ENCODE peak calls at places on chromosomes 2 and 18, in six cellular contexts. K is endodermal cell, E is A549, N is neural progenitor cell, A is lung, U is tibial artery. L is an unnamed sample. For H3K4me1, the result is how much of the 10 kb centered on the place peaks cover.

GRCh38 chr2:167420261-167420660 is 532.0 kb downstream of the XIRP2 start:
- DNase-seq in K (no peak), E (no peak), N (no peak), A (no peak), U (no peak), L (no peak)

GRCh38 chr2:29663266-29663665 is 258.1 kb downstream of the ALK start:
- DNase-seq in K (no peak), E (peak), N (no peak), A (no peak), U (no peak), L (no peak)

GRCh38 chr2:225788571-225788970 is 389.1 kb downstream of the NYAP2 start:
- DNase-seq in K (no peak), E (no peak), N (no peak), A (no peak), U (no peak), L (no peak)

GRCh38 chr2:241893265-241893664 is 23.7 kb downstream of the RTP5 start:
- DNase-seq in K (peak), E (no peak), N (no peak), A (no peak), U (peak), L (no peak)

GRCh38 chr2:216829533-216829932 is 30.3 kb downstream of the TNP1 start:
- DNase-seq in K (no peak), E (no peak), N (no peak), A (peak), U (peak), L (peak)

GRCh38 chr2:185522472-185522871 is 216.1 kb upstream of the FSIP2 start:
- DNase-seq in K (no peak), E (no peak), N (no peak), A (no peak), U (no peak), L (no peak)

GRCh38 chr2:47165001-47165555 is 10.0 kb upstream of the STPG4 start:
- DNase-seq in K (no peak), E (no peak), N (no peak), A (no peak), U (no peak), L (no peak)

GRCh38 chr2:110748489-110748867 is 16.1 kb downstream of the ACOXL start:
- DNase-seq in K (no peak), E (no peak), N (peak), A (no peak), U (no peak), L (no peak)

GRCh38 chr2:147659051-147659450 is 185.8 kb upstream of the ACVR2A start:
- DNase-seq in K (no peak), E (no peak), N (no peak), A (no peak), U (no peak), L (no peak)

GRCh38 chr2:15813481-15814266 is 126.7 kb upstream of the MYCN start:
- DNase-seq in K (no peak), E (no peak), N (no peak), A (no peak), U (no peak), L (no peak)

GRCh38 chr2:182173944-182174622 is 188.4 kb downstream of the PPP1R1C start:
- DNase-seq in K (peak), E (no peak), N (no peak), A (no peak), U (no peak), L (no peak)

GRCh38 chr2:176753752-176754474 is 458.7 kb upstream of the HNRNPA3 start:
- DNase-seq in K (no peak), E (no peak), N (no peak), A (no peak), U (peak), L (peak)

GRCh38 chr2:13035866-13036265 is 319.1 kb downstream of the TRIB2 start:
- DNase-seq in K (no peak), E (no peak), N (no peak), A (no peak), U (no peak), L (no peak)

GRCh38 chr18:11658989-11659388 is 30.1 kb upstream of the GNAL start:
- DNase-seq in K (no peak), E (no peak), N (no peak), A (peak), U (no peak), L (no peak)

GRCh38 chr18:58313491-58314032 is 269.5 kb downstream of the NEDD4L start:
- DNase-seq in K (no peak), E (no peak), N (no peak), A (peak), U (no peak), L (no peak)

GRCh38 chr2:100365434-100365833 is 43.1 kb upstream of the LONRF2 start:
- DNase-seq in K (no peak), E (no peak), N (no peak), A (peak), U (no peak), L (no peak)

GRCh38 chr2:19711470-19712372 is 190.1 kb downstream of the TTC32 start:
- DNase-seq in K (peak), E (peak), N (peak), A (no peak), U (no peak), L (no peak)

GRCh38 chr2:20584637-20585321 is 66.1 kb downstream of the HS1BP3 start:
- DNase-seq in K (peak), E (peak), N (peak), A (peak), U (no peak), L (peak)

GRCh38 chr2:173828189-173829157 is 136.7 kb downstream of the SP3 start:
- DNase-seq in K (no peak), E (no peak), N (no peak), A (no peak), U (no peak), L (no peak)

GRCh38 chr2:144516981-144517824 is 2.7 kb downstream of the ZEB2 start:
- DNase-seq in K (peak), E (peak), N (peak), A (no peak), U (peak), L (peak)

GRCh38 chr2:202127793-202128215 is 54.7 kb downstream of the KIAA2012 start:
- DNase-seq in K (no peak), E (no peak), N (peak), A (no peak), U (no peak), L (no peak)

GRCh38 chr2:108776475-108776874 is 10.1 kb upstream of the CCDC138 start:
- DNase-seq in K (no peak), E (no peak), N (no peak), A (no peak), U (no peak), L (no peak)

GRCh38 chr2:32958836-32959235 is 12.1 kb downstream of the LTBP1 start:
- DNase-seq in K (no peak), E (no peak), N (no peak), A (no peak), U (no peak), L (no peak)

GRCh38 chr18:65523461-65523860 is 227.4 kb upstream of the CDH7 start:
- DNase-seq in K (peak), E (no peak), N (peak), A (no peak), U (no peak), L (no peak)

GRCh38 chr2:168137510-168138180 is 109.8 kb downstream of the STK39 start:
- DNase-seq in K (peak), E (no peak), N (peak), A (no peak), U (no peak), L (no peak)

GRCh38 chr2:206158563-206159345 is 490 bp downstream of the NDUFS1 start:
- DNase-seq in K (no peak), E (no peak), N (peak), A (no peak), U (no peak), L (no peak)

DNA sequence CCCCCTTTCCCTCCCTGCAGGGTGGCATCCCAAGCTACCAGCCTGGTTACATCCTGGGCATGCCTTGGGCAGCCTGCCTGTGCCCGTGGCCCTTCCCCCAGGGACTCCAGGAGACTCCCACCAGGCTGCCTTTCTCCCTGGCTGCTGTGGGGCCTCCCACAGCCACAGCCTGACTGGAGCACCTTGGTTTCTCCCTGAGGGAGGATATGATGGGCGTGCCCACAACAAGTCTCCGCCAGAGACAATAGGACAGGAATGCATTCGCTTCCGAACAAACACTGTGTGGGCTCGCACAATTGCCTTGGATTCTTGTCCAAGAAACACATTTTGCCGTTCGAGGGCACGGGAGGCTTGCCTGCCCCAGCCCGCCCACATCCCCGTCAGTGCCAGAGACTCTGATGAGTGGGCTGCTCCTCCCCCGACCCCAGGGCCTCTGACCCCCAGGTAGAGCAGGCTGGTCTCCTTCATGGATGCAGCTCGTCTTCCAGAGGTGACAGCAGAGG is 102.1 kb downstream of the SMAD7 start:
- DNase-seq in K (no peak), E (no peak), N (peak), A (no peak), U (no peak), L (peak)
- H3K4me1 ChIP-seq in K (under half), E (under half), N (under half), A (under half), U (half or more), L (half or more)

GRCh38 chr2:140246957-140247356 is 1466.8 kb upstream of the NXPH2 start:
- DNase-seq in K (no peak), E (no peak), N (no peak), A (no peak), U (no peak), L (no peak)

GRCh38 chr2:140247451-140248205 is 1467.4 kb upstream of the NXPH2 start:
- DNase-seq in K (no peak), E (no peak), N (no peak), A (no peak), U (peak), L (no peak)

GRCh38 chr2:140248623-140249022 is 1468.4 kb upstream of the NXPH2 start:
- DNase-seq in K (no peak), E (no peak), N (no peak), A (no peak), U (no peak), L (no peak)

GRCh38 chr2:140246058-140246457 is 1465.9 kb upstream of the NXPH2 start:
- DNase-seq in K (no peak), E (no peak), N (no peak), A (no peak), U (no peak), L (no peak)

DNA sequence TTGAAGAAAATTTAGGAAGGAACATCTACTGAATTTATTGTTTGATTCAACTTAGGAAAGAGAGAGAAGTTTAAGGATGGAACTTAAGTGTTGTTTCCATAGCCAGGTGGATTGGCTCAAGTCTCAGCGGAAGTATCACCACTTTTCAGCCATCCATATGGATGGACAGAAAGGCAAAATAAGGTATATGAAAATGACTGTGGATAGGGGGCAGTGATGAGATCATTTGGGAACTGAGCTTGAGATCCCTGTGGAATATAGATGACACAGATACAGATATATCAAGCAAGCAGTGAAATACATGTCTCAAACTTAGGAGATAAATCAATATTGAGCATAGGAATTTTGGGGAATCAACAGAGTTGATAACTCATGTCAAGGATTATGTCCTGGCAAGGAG is 1462.7 kb upstream of the NXPH2 start:
- DNase-seq in K (no peak), E (no peak), N (no peak), A (no peak), U (no peak), L (no peak)
- TF ChIP-seq CTCF in K (peak), E (no peak), N (peak), A (no peak), U (no peak), L (no peak)

DNA sequence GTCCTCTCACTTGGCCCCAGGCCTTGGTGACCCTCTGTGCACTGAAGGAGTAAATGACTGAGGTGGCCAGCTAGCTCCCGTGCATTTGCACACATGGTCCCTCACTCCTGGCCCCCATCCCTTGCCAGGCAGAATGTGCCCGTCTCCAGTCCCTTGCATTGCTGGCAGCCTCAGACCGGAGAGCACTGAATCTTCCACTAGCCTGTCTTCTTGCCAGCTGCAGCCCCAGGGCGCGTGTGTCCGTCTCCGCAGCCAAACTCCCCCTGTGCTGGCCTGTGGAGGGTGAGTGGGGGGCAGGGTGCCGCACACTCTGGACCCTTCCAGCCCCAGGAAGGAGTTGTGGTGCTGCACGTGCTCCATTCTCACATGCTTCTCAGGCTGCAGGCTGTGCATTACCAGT is 35.9 kb downstream of the INPP4A start:
- DNase-seq in K (no peak), E (no peak), N (no peak), A (no peak), U (no peak), L (no peak)
- H3K4me1 ChIP-seq in K (under half), E (under half), N (under half), A (under half), U (under half), L (half or more)

DNA sequence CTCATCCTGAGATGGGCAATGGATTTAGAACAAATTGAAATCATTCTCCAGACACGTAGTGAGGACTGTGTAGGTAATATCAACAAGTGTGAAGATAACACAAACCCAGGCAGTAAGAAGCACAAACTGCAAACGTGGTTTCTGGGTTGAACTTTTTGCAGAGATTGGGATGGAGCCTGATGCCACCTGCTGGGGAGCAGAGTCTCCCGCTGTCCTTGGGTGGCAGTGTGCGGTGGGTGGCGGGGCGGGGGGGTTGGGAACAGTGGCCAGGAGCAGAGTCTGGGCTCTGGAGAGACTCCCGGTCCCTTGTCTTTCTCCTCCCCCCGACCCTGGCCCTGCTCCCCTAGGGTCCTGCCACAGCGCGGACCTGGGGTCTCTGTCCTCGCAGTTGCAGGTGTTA is 19.5 kb downstream of the TRAF3IP1 start:
- DNase-seq in K (no peak), E (peak), N (no peak), A (no peak), U (no peak), L (no peak)
- TF ChIP-seq CTCF in K (peak), E (peak), N (no peak), A (no peak), U (peak), L (peak)

GRCh38 chr18:55401638-55402191 is 186.3 kb downstream of the TCF4 start:
- DNase-seq in K (peak), E (no peak), N (peak), A (no peak), U (peak), L (no peak)
- H3K4me1 ChIP-seq in K (under half), E (under half), N (half or more), A (under half), U (half or more), L (half or more)

DNA sequence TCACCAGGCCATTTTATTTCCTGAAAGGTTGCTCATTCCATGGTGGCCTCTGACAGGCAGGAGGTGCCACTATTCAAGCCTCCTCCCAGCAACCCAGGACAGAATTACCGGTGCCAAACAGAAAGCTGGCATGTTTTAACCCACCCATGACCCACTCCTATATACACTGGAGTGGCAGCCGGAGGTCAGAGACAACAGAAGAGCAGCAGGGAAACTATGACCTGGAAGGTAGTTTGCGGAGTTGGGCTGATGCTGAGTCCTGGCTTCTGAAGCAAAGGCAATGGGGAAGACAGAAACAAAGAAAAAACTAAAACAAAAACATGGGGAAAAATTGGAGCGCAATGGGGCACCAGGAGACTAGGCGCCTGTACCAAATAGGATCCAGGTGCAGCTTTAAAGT is 2.2 kb downstream of the RFTN2 start:
- DNase-seq in K (peak), E (no peak), N (peak), A (no peak), U (no peak), L (no peak)
- TF ChIP-seq CTCF in K (no peak), E (no peak), N (no peak), A (no peak), U (no peak), L (no peak)

GRCh38 chr2:237615631-237616249 is 11.6 kb upstream of the LRRFIP1 start:
- DNase-seq in K (peak), E (no peak), N (no peak), A (no peak), U (no peak), L (no peak)
- H3K4me1 ChIP-seq in K (under half), E (under half), N (under half), A (under half), U (under half), L (under half)

L was measured in left ventricle myocardium inferior.